ENCODE peak calls at places on chromosomes 4 and X, in six cellular contexts. One of them, this sample, is unnamed.

GRCh38 chr4:10186228-10187214 is 69.9 kb upstream of the WDR1 start:
- DNase-seq in HFF-Myc: no peak
- DNase-seq in H1: no peak
- DNase-seq in heart right ventricle: no peak
- DNase-seq in IMR-90: no peak
- DNase-seq in astrocyte of the spinal cord: no peak
- DNase-seq in this sample: no peak

GRCh38 chr4:159012381-159012780 is 90.5 kb upstream of the RAPGEF2 start:
- DNase-seq in HFF-Myc: no peak
- DNase-seq in H1: no peak
- DNase-seq in heart right ventricle: no peak
- DNase-seq in IMR-90: peak; percentile 56
- DNase-seq in astrocyte of the spinal cord: no peak
- DNase-seq in this sample: no peak

GRCh38 chr4:71026086-71026485 is 32.6 kb downstream of the DCK start:
- DNase-seq in HFF-Myc: peak; percentile 46
- DNase-seq in H1: no peak
- DNase-seq in heart right ventricle: peak; percentile 25
- DNase-seq in IMR-90: peak; percentile 90
- DNase-seq in astrocyte of the spinal cord: peak; percentile 77
- DNase-seq in this sample: no peak

GRCh38 chr4:12538162-12538561 is 946.0 kb downstream of the RAB28 start:
- DNase-seq in HFF-Myc: no peak
- DNase-seq in H1: no peak
- DNase-seq in heart right ventricle: no peak
- DNase-seq in IMR-90: no peak
- DNase-seq in astrocyte of the spinal cord: no peak
- DNase-seq in this sample: no peak

GRCh38 chr4:25694466-25694865 is 38.8 kb downstream of the SLC34A2 start:
- DNase-seq in HFF-Myc: no peak
- DNase-seq in H1: no peak
- DNase-seq in heart right ventricle: no peak
- DNase-seq in IMR-90: peak; percentile 1
- DNase-seq in astrocyte of the spinal cord: no peak
- DNase-seq in this sample: no peak

GRCh38 chrX:150902434-150903109 is 4.1 kb upstream of the CD99L2 start:
- DNase-seq in HFF-Myc: no peak
- DNase-seq in H1: peak; percentile 94
- DNase-seq in heart right ventricle: no peak
- DNase-seq in IMR-90: no peak
- DNase-seq in astrocyte of the spinal cord: no peak
- DNase-seq in this sample: no peak

GRCh38 chrX:26562156-26562555 is 346.2 kb downstream of the MAGEB5 start:
- DNase-seq in HFF-Myc: no peak
- DNase-seq in H1: no peak
- DNase-seq in heart right ventricle: no peak
- DNase-seq in IMR-90: no peak
- DNase-seq in astrocyte of the spinal cord: no peak
- DNase-seq in this sample: no peak

GRCh38 chr4:88009871-88010270 is 2.4 kb downstream of the PKD2 start:
- DNase-seq in HFF-Myc: no peak
- DNase-seq in H1: no peak
- DNase-seq in heart right ventricle: no peak
- DNase-seq in IMR-90: no peak
- DNase-seq in astrocyte of the spinal cord: peak; percentile 10
- DNase-seq in this sample: no peak

GRCh38 chr4:3010998-3011397 is 47.6 kb downstream of the GRK4 start:
- DNase-seq in HFF-Myc: peak; percentile 57
- DNase-seq in H1: no peak
- DNase-seq in heart right ventricle: no peak
- DNase-seq in IMR-90: peak; percentile 78
- DNase-seq in astrocyte of the spinal cord: peak; percentile 42
- DNase-seq in this sample: no peak

GRCh38 chrX:48003367-48003757 is 427 bp downstream of the ZNF182 start:
- DNase-seq in HFF-Myc: no peak
- DNase-seq in H1: no peak
- DNase-seq in heart right ventricle: peak; percentile 5
- DNase-seq in IMR-90: no peak
- DNase-seq in astrocyte of the spinal cord: no peak
- DNase-seq in this sample: no peak

GRCh38 chr4:109435635-109436034 is 2.0 kb downstream of the SEC24B start:
- DNase-seq in HFF-Myc: no peak
- DNase-seq in H1: no peak
- DNase-seq in heart right ventricle: no peak
- DNase-seq in IMR-90: no peak
- DNase-seq in astrocyte of the spinal cord: no peak
- DNase-seq in this sample: no peak
- H3K4me3 ChIP-seq in HFF-Myc: peak overlapping the region; percentile 62
- H3K4me3 ChIP-seq in H1: no peak overlapping the region
- H3K4me3 ChIP-seq in heart right ventricle: peak overlapping the region; percentile 90
- H3K4me3 ChIP-seq in IMR-90: no peak overlapping the region
- H3K4me3 ChIP-seq in astrocyte of the spinal cord: no peak overlapping the region
- H3K4me3 ChIP-seq in this sample: peak overlapping the region; percentile 90

GRCh38 chr4:40258624-40259023 is 61.8 kb downstream of the RHOH start:
- DNase-seq in HFF-Myc: no peak
- DNase-seq in H1: no peak
- DNase-seq in heart right ventricle: no peak
- DNase-seq in IMR-90: no peak
- DNase-seq in astrocyte of the spinal cord: no peak
- DNase-seq in this sample: no peak

GRCh38 chr4:40254961-40255721 is 58.3 kb downstream of the RHOH start:
- DNase-seq in HFF-Myc: peak; percentile 25
- DNase-seq in H1: no peak
- DNase-seq in heart right ventricle: no peak
- DNase-seq in IMR-90: peak; percentile 48
- DNase-seq in astrocyte of the spinal cord: peak; percentile 75
- DNase-seq in this sample: no peak

GRCh38 chr4:40253906-40254305 is 57.1 kb downstream of the RHOH start:
- DNase-seq in HFF-Myc: no peak
- DNase-seq in H1: no peak
- DNase-seq in heart right ventricle: no peak
- DNase-seq in IMR-90: no peak
- DNase-seq in astrocyte of the spinal cord: no peak
- DNase-seq in this sample: no peak

GRCh38 chr4:40256329-40256728 is 59.5 kb downstream of the RHOH start:
- DNase-seq in HFF-Myc: no peak
- DNase-seq in H1: no peak
- DNase-seq in heart right ventricle: no peak
- DNase-seq in IMR-90: no peak
- DNase-seq in astrocyte of the spinal cord: no peak
- DNase-seq in this sample: no peak

DNA sequence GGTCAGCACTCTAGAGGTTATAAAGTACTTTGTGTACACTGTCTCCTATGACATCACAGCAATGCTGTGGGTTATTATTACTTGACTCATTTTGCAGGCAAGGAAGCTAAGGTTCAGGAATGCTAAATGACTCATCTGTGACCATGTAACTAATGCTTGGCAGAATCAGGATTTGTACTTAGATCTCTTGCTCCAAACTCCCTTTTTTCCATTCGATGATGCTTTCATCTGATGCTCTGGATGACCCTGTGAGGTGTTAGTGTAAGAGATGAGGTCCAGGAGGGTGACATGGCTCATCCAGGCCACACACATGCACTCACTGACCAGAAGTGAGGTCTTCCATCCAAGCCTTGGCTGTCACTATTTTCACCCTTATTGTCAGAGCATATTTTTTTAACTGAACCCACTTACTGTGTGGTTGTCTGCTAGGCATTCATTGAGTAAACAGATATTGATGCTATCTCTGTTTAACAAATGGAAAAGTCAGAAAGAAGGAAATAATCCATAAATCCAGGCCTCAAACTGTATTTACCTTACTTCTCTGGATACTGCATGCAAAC is 59.0 kb downstream of the RHOH start:
- DNase-seq in HFF-Myc: peak; percentile 93
- DNase-seq in H1: no peak
- DNase-seq in heart right ventricle: no peak
- DNase-seq in IMR-90: peak; percentile 99
- DNase-seq in astrocyte of the spinal cord: peak; percentile 98
- DNase-seq in this sample: no peak
- H3K4me3 ChIP-seq in HFF-Myc: no peak overlapping the region
- H3K4me3 ChIP-seq in H1: no peak overlapping the region
- H3K4me3 ChIP-seq in heart right ventricle: no peak overlapping the region
- H3K4me3 ChIP-seq in IMR-90: no peak overlapping the region
- H3K4me3 ChIP-seq in astrocyte of the spinal cord: no peak overlapping the region
- H3K4me3 ChIP-seq in this sample: no peak overlapping the region

GRCh38 chr4:145732895-145733880 is 53.2 kb downstream of the C4orf51 start:
- DNase-seq in HFF-Myc: peak; percentile 76
- DNase-seq in H1: peak; percentile 78
- DNase-seq in heart right ventricle: peak; percentile 96
- DNase-seq in IMR-90: peak; percentile 89
- DNase-seq in astrocyte of the spinal cord: peak; percentile 97
- DNase-seq in this sample: peak; percentile 97
- H3K4me3 ChIP-seq in HFF-Myc: peak overlapping the region; percentile 44
- H3K4me3 ChIP-seq in H1: peak overlapping the region; percentile 40
- H3K4me3 ChIP-seq in heart right ventricle: peak overlapping the region; percentile 65
- H3K4me3 ChIP-seq in IMR-90: peak overlapping the region; percentile 57
- H3K4me3 ChIP-seq in astrocyte of the spinal cord: peak overlapping the region; percentile 42
- H3K4me3 ChIP-seq in this sample: peak overlapping the region; percentile 77

DNA sequence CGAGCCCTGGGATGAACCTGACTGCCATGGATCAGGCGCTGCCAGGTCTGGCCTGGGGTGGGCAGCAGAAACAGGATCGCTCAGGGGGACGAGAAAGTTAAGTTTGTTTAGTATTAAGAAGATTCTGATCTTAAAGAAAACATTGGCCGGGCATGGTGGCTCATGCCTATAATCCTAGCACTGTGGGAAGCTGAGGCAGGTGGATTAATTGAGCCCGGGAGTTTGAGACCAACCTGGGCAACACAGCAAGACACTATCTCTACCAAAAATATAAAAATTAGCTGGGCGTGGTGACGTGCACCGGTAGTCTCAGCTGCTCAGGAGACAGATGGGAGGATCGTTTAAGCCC is 696 bp upstream of the FLNA start:
- DNase-seq in HFF-Myc: no peak
- DNase-seq in H1: no peak
- DNase-seq in heart right ventricle: no peak
- DNase-seq in IMR-90: no peak
- DNase-seq in astrocyte of the spinal cord: no peak
- DNase-seq in this sample: no peak
- H3K4me3 ChIP-seq in HFF-Myc: peak overlapping the region; percentile 26
- H3K4me3 ChIP-seq in H1: no peak overlapping the region
- H3K4me3 ChIP-seq in heart right ventricle: peak overlapping the region; percentile 76
- H3K4me3 ChIP-seq in IMR-90: peak overlapping the region; percentile 36
- H3K4me3 ChIP-seq in astrocyte of the spinal cord: peak overlapping the region; percentile 32
- H3K4me3 ChIP-seq in this sample: peak overlapping the region; percentile 87

GRCh38 chrX:54359408-54359807 is 1.6 kb upstream of the WNK3 start:
- DNase-seq in HFF-Myc: no peak
- DNase-seq in H1: no peak
- DNase-seq in heart right ventricle: no peak
- DNase-seq in IMR-90: no peak
- DNase-seq in astrocyte of the spinal cord: no peak
- DNase-seq in this sample: no peak

GRCh38 chrX:54352677-54353076 is 5.2 kb downstream of the WNK3 start:
- DNase-seq in HFF-Myc: no peak
- DNase-seq in H1: no peak
- DNase-seq in heart right ventricle: no peak
- DNase-seq in IMR-90: no peak
- DNase-seq in astrocyte of the spinal cord: no peak
- DNase-seq in this sample: no peak

GRCh38 chrX:54358424-54359211 is 772 bp upstream of the WNK3 start:
- DNase-seq in HFF-Myc: no peak
- DNase-seq in H1: peak; percentile 75
- DNase-seq in heart right ventricle: peak; percentile 33
- DNase-seq in IMR-90: peak; percentile 41
- DNase-seq in astrocyte of the spinal cord: peak; percentile 75
- DNase-seq in this sample: peak; percentile 30

GRCh38 chrX:54357414-54358377 is at the start of gene WNK3:
- DNase-seq in HFF-Myc: no peak
- DNase-seq in H1: peak; percentile 63
- DNase-seq in heart right ventricle: peak; percentile 70
- DNase-seq in IMR-90: peak; percentile 57
- DNase-seq in astrocyte of the spinal cord: peak; percentile 83
- DNase-seq in this sample: peak; percentile 71
- H3K4me3 ChIP-seq in HFF-Myc: peak within 1 kb of the TSS; percentile 43
- H3K4me3 ChIP-seq in H1: peak within 1 kb of the TSS; percentile 72
- H3K4me3 ChIP-seq in heart right ventricle: peak within 1 kb of the TSS; percentile 56
- H3K4me3 ChIP-seq in IMR-90: peak within 1 kb of the TSS; percentile 71
- H3K4me3 ChIP-seq in astrocyte of the spinal cord: peak within 1 kb of the TSS; percentile 60
- H3K4me3 ChIP-seq in this sample: peak within 1 kb of the TSS; percentile 68

GRCh38 chr4:102867278-102868152 is 1.3 kb upstream of the CISD2 start:
- DNase-seq in HFF-Myc: no peak
- DNase-seq in H1: no peak
- DNase-seq in heart right ventricle: no peak
- DNase-seq in IMR-90: no peak
- DNase-seq in astrocyte of the spinal cord: no peak
- DNase-seq in this sample: no peak
- H3K4me3 ChIP-seq in HFF-Myc: peak overlapping the region; percentile 57
- H3K4me3 ChIP-seq in H1: peak overlapping the region; percentile 73
- H3K4me3 ChIP-seq in heart right ventricle: peak overlapping the region; percentile 64
- H3K4me3 ChIP-seq in IMR-90: peak overlapping the region; percentile 81
- H3K4me3 ChIP-seq in astrocyte of the spinal cord: peak overlapping the region; percentile 57
- H3K4me3 ChIP-seq in this sample: peak overlapping the region; percentile 83